ENCODE peak calls at places on chromosome 6, in nine cellular contexts. R, I, V, K, M, C, U, G and B are unnamed samples.

GRCh38 chr6:162772466-162772865 is 44.7 kb downstream of the PACRG start:
- DNase-seq in C (no peak), M (no peak), V (no peak), I (no peak), K (no peak), G (no peak), U (no peak), R (no peak), B (no peak)

GRCh38 chr6:10759312-10759839 is 11.8 kb downstream of the TMEM14B start:
- DNase-seq in M (peak), K (peak), C (no peak), I (peak), R (peak), G (peak), V (peak), U (no peak), B (no peak)

GRCh38 chr6:108250240-108250866 is 10.5 kb downstream of the SNX3 start:
- DNase-seq in C (peak), U (peak), I (peak), M (no peak), G (no peak), K (peak), V (no peak), R (peak), B (no peak)

GRCh38 chr6:36784379-36784636 is 54.9 kb downstream of the CPNE5 start:
- DNase-seq in R (no peak), K (no peak), I (no peak), U (no peak), G (no peak), V (no peak), M (no peak), C (no peak), B (no peak)

GRCh38 chr6:150250826-150251225 is 108.0 kb downstream of the PPP1R14C start:
- DNase-seq in C (peak), G (peak), V (peak), K (no peak), U (peak), M (no peak), I (peak), R (peak), B (no peak)

GRCh38 chr6:35086636-35087360 is 54.3 kb downstream of the TCP11 start:
- DNase-seq in C (peak), G (no peak), I (no peak), V (no peak), R (no peak), K (no peak), U (no peak), M (no peak), B (no peak)

GRCh38 chr6:168825226-168826077 is 384.5 kb downstream of the SMOC2 start:
- DNase-seq in U (no peak), M (no peak), V (no peak), C (no peak), G (no peak), I (no peak), K (no peak), R (no peak), B (no peak)

GRCh38 chr6:142702501-142703460 is 242.2 kb downstream of the HIVEP2 start:
- DNase-seq in I (no peak), R (no peak), U (peak), C (no peak), K (peak), M (peak), V (no peak), G (no peak), B (no peak)